ENCODE peak calls at places on chromosomes 13 and 19, in five cellular contexts. Y, Q, O, A and L are unnamed samples.

GRCh38 chr13:111117961-111118360 is 2.9 kb downstream of the ARHGEF7 start:
- DNase-seq in O (peak), Y (no peak), Q (no peak), A (no peak), L (no peak)

GRCh38 chr13:73720216-73720840 is 413.9 kb downstream of the KLF12 start:
- DNase-seq in Q (no peak), Y (no peak), O (no peak), A (no peak), L (no peak)

GRCh38 chr13:111345682-111346081 is 25.2 kb downstream of the TEX29 start:
- DNase-seq in A (no peak), O (no peak), Y (no peak), Q (no peak), L (no peak)

GRCh38 chr13:108087813-108088212 is 127.5 kb downstream of the LIG4 start:
- DNase-seq in A (no peak), O (no peak), Q (no peak), Y (no peak), L (no peak)

GRCh38 chr13:41034862-41035261 is 15.7 kb upstream of the ELF1 start:
- DNase-seq in A (no peak), O (no peak), Q (no peak), Y (no peak), L (no peak)

GRCh38 chr13:113951246-113951999 is 22.5 kb downstream of the C13orf46 start:
- DNase-seq in Q (peak), Y (peak), A (peak), O (peak), L (peak)

GRCh38 chr13:75541961-75542360 is 4.3 kb upstream of the COMMD6 start:
- DNase-seq in Y (no peak), A (no peak), Q (no peak), O (no peak), L (no peak)

GRCh38 chr19:56110515-56111448 is 10.3 kb downstream of the ZNF787 start:
- DNase-seq in O (peak), Q (peak), A (no peak), Y (no peak), L (peak)

GRCh38 chr19:46265217-46265828 is 31.5 kb upstream of the HIF3A start:
- DNase-seq in A (peak), Y (peak), O (peak), Q (peak), L (peak)

GRCh38 chr19:44602071-44602470 is 11.3 kb upstream of the IGSF23 start:
- DNase-seq in Q (no peak), O (no peak), Y (no peak), A (no peak), L (no peak)

GRCh38 chr13:113138792-113139551 is 16.4 kb downstream of the F10 start:
- DNase-seq in O (no peak), A (no peak), Y (no peak), Q (peak), L (no peak)

GRCh38 chr13:24618219-24618955 is 61.8 kb upstream of the ATP12A start:
- DNase-seq in A (no peak), Q (no peak), O (no peak), Y (no peak), L (peak)

GRCh38 chr19:13260883-13261653 is 110.9 kb downstream of the IER2 start:
- DNase-seq in O (no peak), A (no peak), Y (peak), Q (no peak), L (peak)

GRCh38 chr19:6100284-6100915 is 9.9 kb downstream of the RFX2 start:
- DNase-seq in Q (no peak), Y (no peak), A (peak), O (no peak), L (peak)

GRCh38 chr13:102195566-102196462 is 206.0 kb downstream of the FGF14 start:
- DNase-seq in A (no peak), O (peak), Y (no peak), Q (no peak), L (no peak)

GRCh38 chr13:112448621-112449544 is 72.7 kb downstream of the SPACA7 start:
- DNase-seq in O (peak), Y (no peak), Q (no peak), A (no peak), L (no peak)

GRCh38 chr19:17226002-17226933 is at the start of gene OCEL1:
- DNase-seq in A (peak), Q (peak), O (peak), Y (peak), L (peak)

GRCh38 chr13:84400711-84401110 is 518.4 kb upstream of the SLITRK1 start:
- DNase-seq in Y (no peak), A (no peak), Q (no peak), O (no peak), L (no peak)

GRCh38 chr13:36919206-36919832 is 719 bp downstream of the SMAD9 start:
- DNase-seq in A (peak), O (peak), Q (peak), Y (no peak), L (no peak)

GRCh38 chr13:80116107-80116506 is 224.8 kb downstream of the SPRY2 start:
- DNase-seq in Y (no peak), O (no peak), Q (no peak), A (no peak), L (no peak)

GRCh38 chr13:51154029-51154555 is 43.0 kb upstream of the C13orf42 start:
- DNase-seq in O (no peak), Y (no peak), A (no peak), Q (no peak), L (peak)

DNA sequence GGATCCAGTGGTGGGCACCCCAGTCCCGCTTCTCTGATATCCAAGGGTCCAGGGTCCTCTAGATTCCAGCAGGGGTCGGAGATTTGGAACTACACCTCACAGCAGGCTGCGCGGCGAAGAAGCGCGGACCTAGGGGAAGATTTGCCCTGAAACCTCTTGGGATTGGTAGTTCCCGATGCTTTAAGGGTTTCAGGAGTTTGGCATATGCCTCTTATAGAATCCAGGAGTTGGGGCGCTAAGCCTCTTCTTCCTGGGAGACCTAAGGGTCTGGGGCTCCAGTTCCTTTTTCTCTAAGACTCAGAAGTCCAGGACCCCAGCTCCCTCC is 349 bp downstream of the BCL2L12 start:
- DNase-seq in A (peak), Y (no peak), Q (no peak), O (no peak), L (no peak)
- H3K27ac ChIP-seq in A (no peak), Y (peak), Q (peak), O (peak), L (peak)

GRCh38 chr13:23488442-23488841 is 54.9 kb upstream of the SACS start:
- DNase-seq in Q (peak), O (peak), A (no peak), Y (no peak), L (no peak)
- TF ChIP-seq REST in Q (no peak), O (no peak), A (no peak), Y (no peak), L (no peak)

GRCh38 chr13:43397110-43397509 is 373.7 kb downstream of the DNAJC15 start:
- DNase-seq in Q (no peak), O (no peak), Y (no peak), A (no peak), L (no peak)
- H3K27ac ChIP-seq in Q (no peak), O (peak), Y (no peak), A (no peak), L (no peak)

GRCh38 chr19:5053661-5054060 is 84.7 kb downstream of the KDM4B start:
- DNase-seq in O (no peak), Q (no peak), A (no peak), Y (no peak), L (no peak)

GRCh38 chr19:5052515-5052914 is 83.6 kb downstream of the KDM4B start:
- DNase-seq in Q (no peak), Y (no peak), A (peak), O (peak), L (no peak)

GRCh38 chr19:5052945-5053485 is 84.1 kb downstream of the KDM4B start:
- DNase-seq in Q (no peak), A (no peak), O (peak), Y (no peak), L (no peak)

GRCh38 chr19:5055457-5055776 is 86.5 kb downstream of the KDM4B start:
- DNase-seq in A (no peak), Q (no peak), Y (no peak), O (no peak), L (no peak)

DNA sequence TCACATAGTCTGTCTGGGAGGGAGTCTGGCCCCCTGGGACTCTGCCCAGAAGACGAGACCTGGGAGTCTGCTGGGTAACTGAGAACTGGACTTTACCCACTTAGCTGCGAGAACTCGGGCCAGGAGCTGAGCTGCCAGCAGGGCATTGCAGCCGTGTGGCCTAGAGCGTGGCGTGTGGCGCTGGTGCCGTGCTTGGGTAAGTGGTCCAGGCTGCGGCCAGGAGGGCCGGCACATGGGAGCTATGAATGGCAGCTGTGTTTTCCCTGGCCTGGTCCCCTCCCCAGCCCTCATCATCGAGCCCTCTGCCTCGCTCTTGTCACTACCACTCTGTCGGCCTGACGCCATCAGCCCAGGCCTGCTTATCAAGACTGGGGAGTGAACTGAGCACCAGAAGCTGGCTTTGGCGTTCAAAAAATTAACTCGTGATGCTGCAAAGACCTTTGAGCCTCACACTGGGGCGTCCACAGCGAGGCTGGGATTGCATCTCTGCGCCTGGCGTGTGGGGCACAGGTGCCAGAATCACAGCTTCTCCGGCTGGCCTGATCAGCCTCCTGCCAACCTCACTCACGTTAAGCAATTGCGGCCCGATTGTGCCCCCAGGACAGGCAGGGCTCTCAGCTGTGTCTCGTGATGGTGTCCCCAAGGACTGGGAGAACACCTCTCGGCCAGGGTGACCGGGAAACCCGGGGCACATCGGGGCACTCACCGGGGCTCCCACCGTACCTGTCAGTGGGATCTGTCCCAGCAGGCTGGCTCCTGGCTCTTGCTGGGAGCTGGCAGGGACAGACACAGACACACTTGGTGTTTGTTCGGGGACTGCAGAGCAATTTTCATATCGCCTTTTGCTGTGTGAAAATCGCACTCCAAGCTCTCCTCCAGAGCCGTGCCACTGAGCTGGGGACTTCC is 85.9 kb downstream of the KDM4B start:
- DNase-seq in Y (no peak), Q (no peak), O (no peak), A (no peak), L (no peak)
- TF ChIP-seq REST in Y (no peak), Q (no peak), O (no peak), A (no peak), L (no peak)

GRCh38 chr19:10432736-10433130 is 12.4 kb downstream of the PDE4A start:
- DNase-seq in O (no peak), A (peak), Y (no peak), Q (no peak), L (no peak)
- H3K27ac ChIP-seq in O (no peak), A (no peak), Y (no peak), Q (peak), L (no peak)